ENCODE peak calls at places on chromosomes 12 and 14, in seven cellular contexts. One of them, this sample, is unnamed.

GRCh38 chr14:94376976-94377865 is 11.2 kb downstream of the SERPINA1 start:
- DNase-seq in testis: no peak
- DNase-seq in lower lobe of right lung: no peak
- DNase-seq in GM23338: no peak
- DNase-seq in sigmoid colon: peak; percentile 39
- DNase-seq in ascending aorta: no peak
- DNase-seq in dorsolateral prefrontal cortex: no peak
- DNase-seq in this sample: no peak

GRCh38 chr14:53640695-53641094 is 315.9 kb downstream of the BMP4 start:
- DNase-seq in testis: no peak
- DNase-seq in lower lobe of right lung: no peak
- DNase-seq in GM23338: no peak
- DNase-seq in sigmoid colon: no peak
- DNase-seq in ascending aorta: no peak
- DNase-seq in dorsolateral prefrontal cortex: no peak
- DNase-seq in this sample: no peak

GRCh38 chr14:50041980-50042379 is 74.4 kb downstream of the VCPKMT start:
- DNase-seq in testis: no peak
- DNase-seq in lower lobe of right lung: no peak
- DNase-seq in GM23338: no peak
- DNase-seq in sigmoid colon: no peak
- DNase-seq in ascending aorta: no peak
- DNase-seq in dorsolateral prefrontal cortex: no peak
- DNase-seq in this sample: no peak

GRCh38 chr12:116039081-116039480 is 238.4 kb downstream of the MED13L start:
- DNase-seq in testis: no peak
- DNase-seq in lower lobe of right lung: no peak
- DNase-seq in GM23338: no peak
- DNase-seq in sigmoid colon: no peak
- DNase-seq in ascending aorta: no peak
- DNase-seq in dorsolateral prefrontal cortex: no peak
- DNase-seq in this sample: no peak

GRCh38 chr12:30930238-30931010 is 3.9 kb downstream of the TSPAN11 start:
- DNase-seq in testis: no peak
- DNase-seq in lower lobe of right lung: no peak
- DNase-seq in GM23338: no peak
- DNase-seq in sigmoid colon: no peak
- DNase-seq in ascending aorta: no peak
- DNase-seq in dorsolateral prefrontal cortex: no peak
- DNase-seq in this sample: no peak

GRCh38 chr14:85991156-85991555 is 461.2 kb downstream of the FLRT2 start:
- DNase-seq in testis: no peak
- DNase-seq in lower lobe of right lung: no peak
- DNase-seq in GM23338: no peak
- DNase-seq in sigmoid colon: no peak
- DNase-seq in ascending aorta: no peak
- DNase-seq in dorsolateral prefrontal cortex: no peak
- DNase-seq in this sample: no peak

GRCh38 chr12:64083285-64084210 is 138.5 kb downstream of the KICS2 start:
- DNase-seq in testis: peak; percentile 92
- DNase-seq in lower lobe of right lung: peak; percentile 54
- DNase-seq in GM23338: no peak
- DNase-seq in sigmoid colon: peak; percentile 94
- DNase-seq in ascending aorta: no peak
- DNase-seq in dorsolateral prefrontal cortex: peak; percentile 75
- DNase-seq in this sample: no peak

GRCh38 chr12:120656008-120656407 is 15.6 kb downstream of the CABP1 start:
- DNase-seq in testis: no peak
- DNase-seq in lower lobe of right lung: no peak
- DNase-seq in GM23338: no peak
- DNase-seq in sigmoid colon: no peak
- DNase-seq in ascending aorta: no peak
- DNase-seq in dorsolateral prefrontal cortex: no peak
- DNase-seq in this sample: no peak

GRCh38 chr12:93530358-93530757 is 42.1 kb upstream of the SOCS2 start:
- DNase-seq in testis: no peak
- DNase-seq in lower lobe of right lung: no peak
- DNase-seq in GM23338: no peak
- DNase-seq in sigmoid colon: no peak
- DNase-seq in ascending aorta: no peak
- DNase-seq in dorsolateral prefrontal cortex: no peak
- DNase-seq in this sample: no peak

GRCh38 chr12:16120027-16120426 is 157.5 kb downstream of the SLC15A5 start:
- DNase-seq in testis: no peak
- DNase-seq in lower lobe of right lung: no peak
- DNase-seq in GM23338: no peak
- DNase-seq in sigmoid colon: no peak
- DNase-seq in ascending aorta: no peak
- DNase-seq in dorsolateral prefrontal cortex: no peak
- DNase-seq in this sample: no peak

DNA sequence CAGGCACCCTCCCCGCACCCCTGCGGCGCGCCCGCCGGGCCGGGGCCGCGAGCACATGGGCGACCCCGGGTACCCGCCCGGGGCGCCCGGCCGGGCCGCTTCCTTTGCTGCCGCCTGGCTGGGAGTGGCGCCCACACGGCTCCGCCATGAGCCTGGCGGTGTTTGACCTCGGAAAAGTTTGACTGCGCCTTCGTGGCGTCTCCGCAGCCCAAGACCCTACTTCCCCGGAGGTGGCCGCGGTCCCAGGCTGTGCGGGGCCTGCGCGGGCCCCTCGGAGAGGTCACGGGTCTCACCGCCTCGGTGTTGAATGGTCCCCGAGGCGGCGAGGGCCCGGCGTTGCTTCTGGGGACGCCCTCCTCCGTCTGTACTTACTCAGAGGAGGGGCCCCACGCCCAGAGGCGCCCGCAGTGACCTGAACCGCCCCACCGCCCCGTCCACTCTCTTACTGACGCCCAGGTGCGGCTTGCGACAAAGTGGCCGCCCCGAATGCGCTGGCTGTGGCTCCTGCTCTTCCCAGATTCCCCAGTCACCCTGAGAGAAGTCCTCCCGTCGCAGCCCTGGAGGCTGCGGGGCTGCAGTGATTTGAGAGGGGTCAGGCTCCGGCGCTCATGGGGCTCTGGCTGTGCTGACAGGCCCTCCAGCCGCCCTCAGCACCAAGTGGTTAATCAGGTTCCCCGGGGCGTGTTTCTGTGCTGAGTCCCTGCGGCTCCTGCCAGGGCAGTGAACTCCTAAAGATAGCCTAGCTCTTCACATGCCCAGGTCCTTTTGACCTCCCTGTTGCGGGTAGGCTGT is 5.8 kb downstream of the KMT5A start:
- DNase-seq in testis: peak; percentile 57
- DNase-seq in lower lobe of right lung: peak; percentile 86
- DNase-seq in GM23338: peak; percentile 74
- DNase-seq in sigmoid colon: peak; percentile 68
- DNase-seq in ascending aorta: no peak
- DNase-seq in dorsolateral prefrontal cortex: no peak
- DNase-seq in this sample: peak; percentile 88
- TF ChIP-seq CTCF in testis: no peak
- TF ChIP-seq CTCF in lower lobe of right lung: no peak
- TF ChIP-seq CTCF in GM23338: no peak
- TF ChIP-seq CTCF in sigmoid colon: no peak
- TF ChIP-seq CTCF in ascending aorta: no peak
- TF ChIP-seq CTCF in dorsolateral prefrontal cortex: no peak
- TF ChIP-seq CTCF in this sample: no peak

GRCh38 chr12:1171657-1172056 is 180.6 kb downstream of the ERC1 start:
- DNase-seq in testis: no peak
- DNase-seq in lower lobe of right lung: no peak
- DNase-seq in GM23338: no peak
- DNase-seq in sigmoid colon: no peak
- DNase-seq in ascending aorta: no peak
- DNase-seq in dorsolateral prefrontal cortex: no peak
- DNase-seq in this sample: no peak
- H3K27ac ChIP-seq in testis: no peak overlapping the region
- H3K27ac ChIP-seq in lower lobe of right lung: no peak overlapping the region
- H3K27ac ChIP-seq in GM23338: no peak overlapping the region
- H3K27ac ChIP-seq in sigmoid colon: no peak overlapping the region
- H3K27ac ChIP-seq in ascending aorta: no peak overlapping the region
- H3K27ac ChIP-seq in dorsolateral prefrontal cortex: no peak overlapping the region
- H3K27ac ChIP-seq in this sample: no peak overlapping the region

GRCh38 chr12:13045816-13046215 is 1.6 kb downstream of the FAM234B start:
- DNase-seq in testis: no peak
- DNase-seq in lower lobe of right lung: no peak
- DNase-seq in GM23338: no peak
- DNase-seq in sigmoid colon: no peak
- DNase-seq in ascending aorta: no peak
- DNase-seq in dorsolateral prefrontal cortex: no peak
- DNase-seq in this sample: no peak
- H3K4me3 ChIP-seq in testis: no peak overlapping the region
- H3K4me3 ChIP-seq in lower lobe of right lung: no peak overlapping the region
- H3K4me3 ChIP-seq in GM23338: peak overlapping the region; percentile 90
- H3K4me3 ChIP-seq in sigmoid colon: no peak overlapping the region
- H3K4me3 ChIP-seq in ascending aorta: no peak overlapping the region
- H3K4me3 ChIP-seq in dorsolateral prefrontal cortex: peak overlapping the region; percentile 99
- H3K4me3 ChIP-seq in this sample: no peak overlapping the region

DNA sequence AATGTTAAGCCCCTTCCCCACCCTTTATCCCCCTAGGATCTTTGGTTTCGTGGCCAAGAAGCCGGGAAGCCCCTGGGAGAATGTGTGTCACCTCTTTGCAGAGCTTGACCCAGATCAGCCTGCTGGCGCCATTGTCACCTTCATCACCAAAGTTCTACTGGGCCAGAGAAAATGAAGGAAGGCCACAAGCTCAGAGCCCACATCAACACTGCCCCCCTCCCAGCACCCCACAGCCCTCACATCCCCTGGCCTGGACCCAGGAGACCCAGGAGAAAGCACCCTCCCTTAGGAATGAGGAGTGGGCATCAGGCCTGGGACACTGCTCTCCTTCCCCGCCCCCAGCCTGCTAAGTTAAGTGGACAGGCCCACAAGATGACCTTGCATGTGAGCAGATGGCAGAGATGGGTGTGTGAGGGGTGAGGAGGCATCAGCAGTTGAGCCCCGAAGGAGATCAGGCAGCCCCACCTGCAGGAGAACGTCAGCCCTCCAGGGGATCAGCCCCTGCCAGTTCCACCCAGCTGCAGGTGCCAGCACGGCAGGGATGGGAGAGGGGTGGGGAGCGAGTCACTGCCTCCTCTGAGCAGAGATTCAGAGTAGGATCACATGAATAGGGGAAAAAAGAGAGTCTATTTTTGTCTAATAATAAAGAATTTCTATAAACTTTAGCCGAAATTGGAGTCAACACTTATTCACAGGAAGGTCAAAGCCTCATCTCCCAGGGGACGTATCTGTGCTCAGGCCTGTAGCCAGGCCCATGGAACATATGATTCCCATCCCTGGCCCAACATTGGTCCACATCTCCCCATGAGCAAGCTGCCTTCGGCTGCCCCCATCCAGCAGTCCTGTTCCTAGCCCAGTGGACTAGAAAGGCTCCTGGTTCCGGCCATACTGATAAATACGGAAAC is 14.1 kb downstream of the TNS2 start:
- DNase-seq in testis: peak; percentile 79
- DNase-seq in lower lobe of right lung: no peak
- DNase-seq in GM23338: no peak
- DNase-seq in sigmoid colon: peak; percentile 92
- DNase-seq in ascending aorta: peak; percentile 73
- DNase-seq in dorsolateral prefrontal cortex: no peak
- DNase-seq in this sample: peak; percentile 60
- TF ChIP-seq CTCF in testis: no peak
- TF ChIP-seq CTCF in lower lobe of right lung: no peak
- TF ChIP-seq CTCF in GM23338: no peak
- TF ChIP-seq CTCF in sigmoid colon: no peak
- TF ChIP-seq CTCF in ascending aorta: peak; percentile 27
- TF ChIP-seq CTCF in dorsolateral prefrontal cortex: no peak
- TF ChIP-seq CTCF in this sample: no peak

GRCh38 chr12:124405151-124405550 is 110.3 kb downstream of the RFLNA start:
- DNase-seq in testis: no peak
- DNase-seq in lower lobe of right lung: no peak
- DNase-seq in GM23338: no peak
- DNase-seq in sigmoid colon: no peak
- DNase-seq in ascending aorta: no peak
- DNase-seq in dorsolateral prefrontal cortex: no peak
- DNase-seq in this sample: no peak
- H3K27ac ChIP-seq in testis: no peak overlapping the region
- H3K27ac ChIP-seq in lower lobe of right lung: no peak overlapping the region
- H3K27ac ChIP-seq in GM23338: no peak overlapping the region
- H3K27ac ChIP-seq in sigmoid colon: no peak overlapping the region
- H3K27ac ChIP-seq in ascending aorta: no peak overlapping the region
- H3K27ac ChIP-seq in dorsolateral prefrontal cortex: peak overlapping the region; percentile 45
- H3K27ac ChIP-seq in this sample: no peak overlapping the region

GRCh38 chr12:56722832-56723231 is 2.3 kb downstream of the NACA start:
- DNase-seq in testis: no peak
- DNase-seq in lower lobe of right lung: no peak
- DNase-seq in GM23338: no peak
- DNase-seq in sigmoid colon: no peak
- DNase-seq in ascending aorta: no peak
- DNase-seq in dorsolateral prefrontal cortex: no peak
- DNase-seq in this sample: no peak
- H3K4me3 ChIP-seq in testis: no peak overlapping the region
- H3K4me3 ChIP-seq in lower lobe of right lung: peak overlapping the region; percentile 87
- H3K4me3 ChIP-seq in GM23338: peak overlapping the region; percentile 93
- H3K4me3 ChIP-seq in sigmoid colon: no peak overlapping the region
- H3K4me3 ChIP-seq in ascending aorta: peak overlapping the region; percentile 72
- H3K4me3 ChIP-seq in dorsolateral prefrontal cortex: peak overlapping the region; percentile 78
- H3K4me3 ChIP-seq in this sample: peak overlapping the region; percentile 85

DNA sequence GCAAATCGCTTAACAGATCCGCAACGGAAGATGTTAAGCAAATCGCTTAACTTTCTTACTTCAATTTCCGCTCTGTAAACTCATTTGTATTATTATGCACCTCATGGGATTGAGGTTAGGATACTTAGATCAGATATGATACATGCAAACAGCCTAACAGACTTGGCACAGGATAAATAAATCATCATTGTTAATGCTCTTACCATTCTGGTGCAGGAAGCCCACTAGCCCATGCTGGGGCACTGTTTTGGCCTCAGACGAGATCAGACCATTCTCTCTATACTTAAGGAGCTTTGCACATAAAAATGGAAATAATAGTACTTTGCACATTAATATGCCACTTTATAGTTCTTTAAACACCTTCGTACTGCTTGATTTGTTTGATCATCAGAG is 445 bp downstream of the NCAPD2 start:
- DNase-seq in testis: no peak
- DNase-seq in lower lobe of right lung: no peak
- DNase-seq in GM23338: peak; percentile 18
- DNase-seq in sigmoid colon: no peak
- DNase-seq in ascending aorta: no peak
- DNase-seq in dorsolateral prefrontal cortex: no peak
- DNase-seq in this sample: no peak
- TF ChIP-seq CTCF in testis: no peak
- TF ChIP-seq CTCF in lower lobe of right lung: no peak
- TF ChIP-seq CTCF in GM23338: peak; percentile 33
- TF ChIP-seq CTCF in sigmoid colon: no peak
- TF ChIP-seq CTCF in ascending aorta: no peak
- TF ChIP-seq CTCF in dorsolateral prefrontal cortex: no peak
- TF ChIP-seq CTCF in this sample: no peak

GRCh38 chr12:9184276-9184675 is 23.9 kb downstream of the PZP start:
- DNase-seq in testis: no peak
- DNase-seq in lower lobe of right lung: no peak
- DNase-seq in GM23338: no peak
- DNase-seq in sigmoid colon: no peak
- DNase-seq in ascending aorta: no peak
- DNase-seq in dorsolateral prefrontal cortex: no peak
- DNase-seq in this sample: no peak
- H3K27ac ChIP-seq in testis: no peak overlapping the region
- H3K27ac ChIP-seq in lower lobe of right lung: no peak overlapping the region
- H3K27ac ChIP-seq in GM23338: no peak overlapping the region
- H3K27ac ChIP-seq in sigmoid colon: no peak overlapping the region
- H3K27ac ChIP-seq in ascending aorta: no peak overlapping the region
- H3K27ac ChIP-seq in dorsolateral prefrontal cortex: no peak overlapping the region
- H3K27ac ChIP-seq in this sample: no peak overlapping the region